ENCODE peak calls at places on chromosomes 6 and 20, in nine cellular contexts. One of them, this sample, is unnamed.

GRCh38 chr6:158653577-158654354 is 3.9 kb downstream of the SYTL3 start:
- DNase-seq in GM13977: peak
- DNase-seq in neural crest cell: no peak
- DNase-seq in mucosa of gallbladder: peak
- DNase-seq in transverse colon: peak
- DNase-seq in heart left ventricle: no peak
- DNase-seq in cardiac fibroblast: no peak
- DNase-seq in CD4-positive, alpha-beta memory T cell: peak
- DNase-seq in NCI-H510A: no peak
- DNase-seq in this sample: no peak

GRCh38 chr20:45911486-45912343 is at the start of gene PLTP:
- DNase-seq in CD4-positive, alpha-beta memory T cell: peak
- DNase-seq in NCI-H510A: no peak
- DNase-seq in GM13977: peak
- DNase-seq in neural crest cell: peak
- DNase-seq in transverse colon: peak
- DNase-seq in mucosa of gallbladder: peak
- DNase-seq in heart left ventricle: peak
- DNase-seq in cardiac fibroblast: peak
- DNase-seq in this sample: no peak

GRCh38 chr6:141097471-141097870 is 1035.3 kb upstream of the GJE1 start:
- DNase-seq in transverse colon: no peak
- DNase-seq in neural crest cell: no peak
- DNase-seq in NCI-H510A: no peak
- DNase-seq in cardiac fibroblast: peak
- DNase-seq in mucosa of gallbladder: no peak
- DNase-seq in heart left ventricle: no peak
- DNase-seq in CD4-positive, alpha-beta memory T cell: no peak
- DNase-seq in GM13977: no peak
- DNase-seq in this sample: no peak

GRCh38 chr6:161432546-161432945 is 158.7 kb upstream of the AGPAT4 start:
- DNase-seq in CD4-positive, alpha-beta memory T cell: no peak
- DNase-seq in heart left ventricle: no peak
- DNase-seq in mucosa of gallbladder: no peak
- DNase-seq in GM13977: no peak
- DNase-seq in NCI-H510A: no peak
- DNase-seq in transverse colon: no peak
- DNase-seq in neural crest cell: no peak
- DNase-seq in cardiac fibroblast: no peak
- DNase-seq in this sample: no peak

GRCh38 chr20:35663813-35664543 is 722 bp downstream of the CPNE1 start:
- DNase-seq in mucosa of gallbladder: peak
- DNase-seq in GM13977: peak
- DNase-seq in heart left ventricle: no peak
- DNase-seq in neural crest cell: peak
- DNase-seq in CD4-positive, alpha-beta memory T cell: peak
- DNase-seq in transverse colon: peak
- DNase-seq in NCI-H510A: peak
- DNase-seq in cardiac fibroblast: peak
- DNase-seq in this sample: peak

GRCh38 chr6:52995913-52996685 is 1.0 kb upstream of the GSTA4 start:
- DNase-seq in GM13977: no peak
- DNase-seq in cardiac fibroblast: peak
- DNase-seq in transverse colon: peak
- DNase-seq in CD4-positive, alpha-beta memory T cell: peak
- DNase-seq in neural crest cell: peak
- DNase-seq in mucosa of gallbladder: peak
- DNase-seq in heart left ventricle: no peak
- DNase-seq in NCI-H510A: peak
- DNase-seq in this sample: peak

GRCh38 chr6:27902335-27903314 is 9.6 kb downstream of the OR2B2 start:
- DNase-seq in NCI-H510A: peak
- DNase-seq in mucosa of gallbladder: peak
- DNase-seq in neural crest cell: peak
- DNase-seq in transverse colon: peak
- DNase-seq in cardiac fibroblast: peak
- DNase-seq in GM13977: peak
- DNase-seq in CD4-positive, alpha-beta memory T cell: peak
- DNase-seq in heart left ventricle: peak
- DNase-seq in this sample: peak

GRCh38 chr6:132161283-132161682 is 210.1 kb upstream of the CCN2 start:
- DNase-seq in neural crest cell: no peak
- DNase-seq in GM13977: peak
- DNase-seq in mucosa of gallbladder: no peak
- DNase-seq in cardiac fibroblast: peak
- DNase-seq in heart left ventricle: no peak
- DNase-seq in transverse colon: no peak
- DNase-seq in CD4-positive, alpha-beta memory T cell: no peak
- DNase-seq in NCI-H510A: no peak
- DNase-seq in this sample: no peak

GRCh38 chr20:7503501-7503900 is 436.8 kb downstream of the HAO1 start:
- DNase-seq in mucosa of gallbladder: peak
- DNase-seq in CD4-positive, alpha-beta memory T cell: no peak
- DNase-seq in cardiac fibroblast: peak
- DNase-seq in transverse colon: no peak
- DNase-seq in NCI-H510A: no peak
- DNase-seq in neural crest cell: no peak
- DNase-seq in GM13977: no peak
- DNase-seq in heart left ventricle: no peak
- DNase-seq in this sample: no peak

GRCh38 chr20:1266167-1266973 is at the start of gene SNPH:
- DNase-seq in heart left ventricle: peak
- DNase-seq in cardiac fibroblast: peak
- DNase-seq in CD4-positive, alpha-beta memory T cell: peak
- DNase-seq in neural crest cell: peak
- DNase-seq in mucosa of gallbladder: peak
- DNase-seq in NCI-H510A: peak
- DNase-seq in transverse colon: peak
- DNase-seq in GM13977: peak
- DNase-seq in this sample: peak

GRCh38 chr6:39092124-39092523 is 22.9 kb downstream of the SAYSD1 start:
- DNase-seq in neural crest cell: no peak
- DNase-seq in transverse colon: no peak
- DNase-seq in heart left ventricle: no peak
- DNase-seq in NCI-H510A: no peak
- DNase-seq in GM13977: no peak
- DNase-seq in cardiac fibroblast: no peak
- DNase-seq in CD4-positive, alpha-beta memory T cell: no peak
- DNase-seq in mucosa of gallbladder: no peak
- DNase-seq in this sample: no peak

GRCh38 chr6:64679411-64679810 is 1027.6 kb downstream of the EYS start:
- DNase-seq in transverse colon: no peak
- DNase-seq in NCI-H510A: no peak
- DNase-seq in neural crest cell: no peak
- DNase-seq in GM13977: no peak
- DNase-seq in mucosa of gallbladder: no peak
- DNase-seq in CD4-positive, alpha-beta memory T cell: no peak
- DNase-seq in heart left ventricle: no peak
- DNase-seq in cardiac fibroblast: peak
- DNase-seq in this sample: no peak

GRCh38 chr6:119627908-119628669 is 278.5 kb upstream of the MAN1A1 start:
- DNase-seq in mucosa of gallbladder: no peak
- DNase-seq in heart left ventricle: no peak
- DNase-seq in GM13977: no peak
- DNase-seq in NCI-H510A: no peak
- DNase-seq in CD4-positive, alpha-beta memory T cell: no peak
- DNase-seq in transverse colon: no peak
- DNase-seq in neural crest cell: no peak
- DNase-seq in cardiac fibroblast: peak
- DNase-seq in this sample: no peak

GRCh38 chr6:149422581-149422980 is 22.5 kb downstream of the SUMO4 start:
- DNase-seq in transverse colon: no peak
- DNase-seq in heart left ventricle: no peak
- DNase-seq in neural crest cell: no peak
- DNase-seq in NCI-H510A: no peak
- DNase-seq in cardiac fibroblast: no peak
- DNase-seq in GM13977: no peak
- DNase-seq in CD4-positive, alpha-beta memory T cell: no peak
- DNase-seq in mucosa of gallbladder: no peak
- DNase-seq in this sample: no peak

GRCh38 chr6:24721461-24722215 is 2.7 kb upstream of the C6orf62 start:
- DNase-seq in NCI-H510A: peak
- DNase-seq in transverse colon: peak
- DNase-seq in heart left ventricle: peak
- DNase-seq in GM13977: peak
- DNase-seq in mucosa of gallbladder: peak
- DNase-seq in cardiac fibroblast: no peak
- DNase-seq in CD4-positive, alpha-beta memory T cell: no peak
- DNase-seq in neural crest cell: no peak
- DNase-seq in this sample: peak

GRCh38 chr6:20540683-20541082 is 6.4 kb downstream of the CDKAL1 start:
- DNase-seq in GM13977: no peak
- DNase-seq in CD4-positive, alpha-beta memory T cell: no peak
- DNase-seq in neural crest cell: no peak
- DNase-seq in cardiac fibroblast: no peak
- DNase-seq in transverse colon: no peak
- DNase-seq in mucosa of gallbladder: no peak
- DNase-seq in NCI-H510A: no peak
- DNase-seq in heart left ventricle: no peak
- DNase-seq in this sample: no peak

GRCh38 chr6:3334579-3334978 is 75.8 kb downstream of the PSMG4 start:
- DNase-seq in NCI-H510A: no peak
- DNase-seq in heart left ventricle: no peak
- DNase-seq in neural crest cell: no peak
- DNase-seq in cardiac fibroblast: no peak
- DNase-seq in transverse colon: peak
- DNase-seq in GM13977: no peak
- DNase-seq in mucosa of gallbladder: peak
- DNase-seq in CD4-positive, alpha-beta memory T cell: no peak
- DNase-seq in this sample: no peak

GRCh38 chr6:119119989-119120388 is 41.5 kb upstream of the FAM184A start:
- DNase-seq in heart left ventricle: no peak
- DNase-seq in GM13977: no peak
- DNase-seq in CD4-positive, alpha-beta memory T cell: no peak
- DNase-seq in transverse colon: no peak
- DNase-seq in cardiac fibroblast: peak
- DNase-seq in NCI-H510A: no peak
- DNase-seq in neural crest cell: no peak
- DNase-seq in mucosa of gallbladder: no peak
- DNase-seq in this sample: no peak

GRCh38 chr6:165034271-165034741 is 275.1 kb downstream of the C6orf118 start:
- DNase-seq in CD4-positive, alpha-beta memory T cell: no peak
- DNase-seq in mucosa of gallbladder: no peak
- DNase-seq in neural crest cell: no peak
- DNase-seq in NCI-H510A: no peak
- DNase-seq in heart left ventricle: no peak
- DNase-seq in cardiac fibroblast: no peak
- DNase-seq in transverse colon: no peak
- DNase-seq in GM13977: no peak
- DNase-seq in this sample: no peak

GRCh38 chr20:51500311-51500710 is 42.2 kb downstream of the NFATC2 start:
- DNase-seq in mucosa of gallbladder: no peak
- DNase-seq in transverse colon: no peak
- DNase-seq in heart left ventricle: no peak
- DNase-seq in neural crest cell: no peak
- DNase-seq in cardiac fibroblast: no peak
- DNase-seq in CD4-positive, alpha-beta memory T cell: peak
- DNase-seq in NCI-H510A: no peak
- DNase-seq in GM13977: peak
- DNase-seq in this sample: peak

GRCh38 chr6:36244641-36245280 is 25.1 kb upstream of the PNPLA1 start:
- DNase-seq in CD4-positive, alpha-beta memory T cell: no peak
- DNase-seq in mucosa of gallbladder: no peak
- DNase-seq in heart left ventricle: no peak
- DNase-seq in NCI-H510A: no peak
- DNase-seq in transverse colon: no peak
- DNase-seq in cardiac fibroblast: no peak
- DNase-seq in neural crest cell: no peak
- DNase-seq in GM13977: no peak
- DNase-seq in this sample: no peak

GRCh38 chr6:99402458-99402857 is 8.5 kb upstream of the COQ3 start:
- DNase-seq in NCI-H510A: no peak
- DNase-seq in transverse colon: no peak
- DNase-seq in heart left ventricle: no peak
- DNase-seq in mucosa of gallbladder: no peak
- DNase-seq in GM13977: no peak
- DNase-seq in neural crest cell: no peak
- DNase-seq in CD4-positive, alpha-beta memory T cell: no peak
- DNase-seq in cardiac fibroblast: no peak
- DNase-seq in this sample: no peak

GRCh38 chr20:62708591-62709536 is at the start of gene NTSR1:
- DNase-seq in NCI-H510A: no peak
- DNase-seq in neural crest cell: no peak
- DNase-seq in GM13977: no peak
- DNase-seq in heart left ventricle: peak
- DNase-seq in CD4-positive, alpha-beta memory T cell: no peak
- DNase-seq in transverse colon: no peak
- DNase-seq in cardiac fibroblast: no peak
- DNase-seq in mucosa of gallbladder: no peak
- DNase-seq in this sample: no peak

GRCh38 chr20:33858666-33859065 is 47.5 kb downstream of the CHMP4B start:
- DNase-seq in cardiac fibroblast: no peak
- DNase-seq in transverse colon: no peak
- DNase-seq in GM13977: no peak
- DNase-seq in mucosa of gallbladder: no peak
- DNase-seq in neural crest cell: no peak
- DNase-seq in heart left ventricle: no peak
- DNase-seq in NCI-H510A: no peak
- DNase-seq in CD4-positive, alpha-beta memory T cell: no peak
- DNase-seq in this sample: no peak

GRCh38 chr20:57500941-57501340 is 24.0 kb downstream of the CTCFL start:
- DNase-seq in heart left ventricle: no peak
- DNase-seq in neural crest cell: no peak
- DNase-seq in cardiac fibroblast: no peak
- DNase-seq in CD4-positive, alpha-beta memory T cell: no peak
- DNase-seq in transverse colon: no peak
- DNase-seq in mucosa of gallbladder: no peak
- DNase-seq in NCI-H510A: no peak
- DNase-seq in GM13977: no peak
- DNase-seq in this sample: no peak

GRCh38 chr6:119467478-119468081 is 118.0 kb upstream of the MAN1A1 start:
- DNase-seq in CD4-positive, alpha-beta memory T cell: no peak
- DNase-seq in GM13977: no peak
- DNase-seq in mucosa of gallbladder: no peak
- DNase-seq in cardiac fibroblast: peak
- DNase-seq in transverse colon: no peak
- DNase-seq in neural crest cell: no peak
- DNase-seq in NCI-H510A: no peak
- DNase-seq in heart left ventricle: no peak
- DNase-seq in this sample: no peak

GRCh38 chr6:26521485-26522391 is 16.4 kb upstream of the HMGN4 start:
- DNase-seq in heart left ventricle: peak
- DNase-seq in cardiac fibroblast: peak
- DNase-seq in transverse colon: peak
- DNase-seq in GM13977: peak
- DNase-seq in CD4-positive, alpha-beta memory T cell: peak
- DNase-seq in NCI-H510A: peak
- DNase-seq in neural crest cell: peak
- DNase-seq in mucosa of gallbladder: peak
- DNase-seq in this sample: peak

GRCh38 chr6:22766979-22767378 is 197.6 kb downstream of the HDGFL1 start:
- DNase-seq in neural crest cell: no peak
- DNase-seq in CD4-positive, alpha-beta memory T cell: no peak
- DNase-seq in mucosa of gallbladder: no peak
- DNase-seq in NCI-H510A: no peak
- DNase-seq in cardiac fibroblast: no peak
- DNase-seq in GM13977: no peak
- DNase-seq in heart left ventricle: no peak
- DNase-seq in transverse colon: no peak
- DNase-seq in this sample: no peak

GRCh38 chr6:145067430-145067829 is 667.9 kb downstream of the EPM2A start:
- DNase-seq in CD4-positive, alpha-beta memory T cell: no peak
- DNase-seq in heart left ventricle: no peak
- DNase-seq in transverse colon: no peak
- DNase-seq in neural crest cell: no peak
- DNase-seq in NCI-H510A: no peak
- DNase-seq in cardiac fibroblast: no peak
- DNase-seq in mucosa of gallbladder: no peak
- DNase-seq in GM13977: no peak
- DNase-seq in this sample: no peak

GRCh38 chr6:111724505-111724904 is 118.8 kb upstream of the TRAF3IP2 start:
- DNase-seq in NCI-H510A: no peak
- DNase-seq in CD4-positive, alpha-beta memory T cell: no peak
- DNase-seq in heart left ventricle: no peak
- DNase-seq in mucosa of gallbladder: no peak
- DNase-seq in GM13977: peak
- DNase-seq in cardiac fibroblast: no peak
- DNase-seq in transverse colon: no peak
- DNase-seq in neural crest cell: no peak
- DNase-seq in this sample: peak

GRCh38 chr20:51731771-51732453 is 36.3 kb downstream of the ATP9A start:
- DNase-seq in transverse colon: no peak
- DNase-seq in mucosa of gallbladder: no peak
- DNase-seq in neural crest cell: no peak
- DNase-seq in heart left ventricle: no peak
- DNase-seq in NCI-H510A: no peak
- DNase-seq in CD4-positive, alpha-beta memory T cell: no peak
- DNase-seq in GM13977: no peak
- DNase-seq in cardiac fibroblast: peak
- DNase-seq in this sample: no peak